ENCODE peak calls at places on chromosomes 13 and 19, in eight cellular contexts. O, I, W, B, N, U, H and V are unnamed samples.

GRCh38 chr19:46840157-46840942 is 10.3 kb downstream of the AP2S1 start:
- DNase-seq in O (no peak), I (peak), W (peak), B (no peak), N (peak), U (no peak), H (peak), V (no peak)

GRCh38 chr19:17095141-17095919 is 19.8 kb downstream of the MYO9B start:
- DNase-seq in O (peak), I (peak), W (no peak), B (no peak), N (peak), U (no peak), H (no peak), V (peak)

GRCh38 chr13:50617134-50617721 is 226.3 kb downstream of the DLEU7 start:
- DNase-seq in O (no peak), I (no peak), W (no peak), B (no peak), N (peak), U (no peak), H (peak), V (no peak)

GRCh38 chr19:28710278-28710677 is 502.7 kb downstream of the UQCRFS1 start:
- DNase-seq in O (no peak), I (no peak), W (no peak), B (no peak), N (peak), U (no peak), H (peak), V (no peak)

GRCh38 chr19:16467581-16467980 is 4.2 kb downstream of the EPS15L1 start:
- DNase-seq in O (peak), I (no peak), W (no peak), B (no peak), N (no peak), U (no peak), H (no peak), V (peak)

GRCh38 chr13:109297628-109298027 is 488.8 kb downstream of the IRS2 start:
- DNase-seq in O (no peak), I (no peak), W (no peak), B (no peak), N (peak), U (no peak), H (no peak), V (no peak)

GRCh38 chr13:98399756-98400155 is 177.2 kb downstream of the STK24 start:
- DNase-seq in O (no peak), I (no peak), W (no peak), B (no peak), N (no peak), U (no peak), H (no peak), V (no peak)

GRCh38 chr13:32468502-32469147 is 40.7 kb upstream of the N4BP2L1 start:
- DNase-seq in O (no peak), I (no peak), W (no peak), B (no peak), N (no peak), U (no peak), H (peak), V (no peak)

GRCh38 chr19:15448778-15449619 is 757 bp downstream of the WIZ start:
- DNase-seq in O (no peak), I (peak), W (peak), B (no peak), N (no peak), U (no peak), H (no peak), V (no peak)

GRCh38 chr19:46967578-46968018 is 52.0 kb upstream of the NPAS1 start:
- DNase-seq in O (peak), I (peak), W (no peak), B (peak), N (no peak), U (no peak), H (peak), V (peak)

GRCh38 chr19:12611361-12611699 is 610 bp downstream of the ZNF791 start:
- DNase-seq in O (peak), I (peak), W (no peak), B (peak), N (peak), U (no peak), H (peak), V (peak)

GRCh38 chr13:45051315-45051714 is 62.0 kb downstream of the GPALPP1 start:
- DNase-seq in O (no peak), I (no peak), W (no peak), B (no peak), N (no peak), U (no peak), H (no peak), V (no peak)

GRCh38 chr19:4909172-4909896 is at the start of gene UHRF1:
- DNase-seq in O (no peak), I (no peak), W (peak), B (no peak), N (no peak), U (no peak), H (no peak), V (no peak)

GRCh38 chr13:36904219-36904618 is 15.8 kb downstream of the SMAD9 start:
- DNase-seq in O (no peak), I (no peak), W (no peak), B (no peak), N (no peak), U (no peak), H (no peak), V (no peak)

GRCh38 chr13:45367358-45367757 is 26.4 kb upstream of the TPT1 start:
- DNase-seq in O (peak), I (peak), W (peak), B (peak), N (peak), U (peak), H (no peak), V (peak)

GRCh38 chr19:42529248-42529764 is 1.0 kb upstream of the CEACAM1 start:
- DNase-seq in O (peak), I (peak), W (peak), B (peak), N (peak), U (peak), H (peak), V (peak)
- TF ChIP-seq CTCF in O (peak), I (peak), W (peak), B (peak), N (peak), U (peak), H (peak), V (peak)

DNA sequence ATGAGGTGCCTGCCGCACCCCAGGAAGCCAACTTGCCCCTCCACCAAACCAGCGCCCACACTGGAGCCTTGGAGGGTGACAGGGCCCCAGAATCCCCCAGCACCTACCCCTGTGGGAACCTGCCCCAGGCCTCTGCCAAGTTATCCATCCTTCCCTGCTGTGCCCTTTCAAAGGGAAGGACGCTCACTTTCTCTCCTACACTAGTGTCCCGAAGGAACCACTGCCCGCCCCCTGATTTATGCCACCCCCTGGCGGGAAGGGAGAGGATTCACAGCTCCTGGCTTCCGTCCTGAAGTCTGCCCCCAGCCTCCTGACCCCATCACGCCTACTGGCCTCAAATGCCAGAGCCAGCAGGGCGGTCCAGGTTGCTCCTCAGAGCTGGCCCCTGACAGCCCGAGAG is 1.4 kb downstream of the EVI5L start:
- DNase-seq in O (no peak), I (no peak), W (peak), B (no peak), N (peak), U (no peak), H (no peak), V (no peak)
- TF ChIP-seq CTCF in O (no peak), I (no peak), W (no peak), B (no peak), N (peak), U (no peak), H (peak), V (no peak)

DNA sequence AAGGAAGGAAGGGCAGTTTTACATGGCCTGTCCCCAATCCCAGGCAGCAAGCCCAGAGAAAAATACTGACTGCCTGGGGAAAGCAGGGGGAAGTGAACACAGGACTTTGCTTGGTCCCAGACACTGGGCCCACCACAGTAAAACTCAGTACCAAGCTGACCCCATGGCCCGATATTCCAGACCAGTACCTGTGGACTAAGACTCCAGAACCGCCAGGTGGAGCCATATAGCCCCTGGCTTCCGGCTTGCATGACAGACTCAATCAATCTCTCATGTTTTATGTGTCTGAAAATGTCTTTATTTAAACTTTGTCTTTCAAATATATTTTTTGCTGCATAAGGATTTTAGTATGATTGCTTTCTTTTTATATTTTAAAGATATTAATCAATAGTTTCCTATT is 767.9 kb upstream of the SLITRK6 start:
- DNase-seq in O (no peak), I (no peak), W (no peak), B (no peak), N (no peak), U (no peak), H (peak), V (no peak)
- TF ChIP-seq CTCF in O (no peak), I (no peak), W (peak), B (no peak), N (peak), U (no peak), H (peak), V (no peak)

GRCh38 chr19:57886046-57886445 is 2.8 kb downstream of the ZNF814 start:
- DNase-seq in O (no peak), I (no peak), W (no peak), B (no peak), N (no peak), U (no peak), H (no peak), V (no peak)

GRCh38 chr19:57887195-57887941 is 1.5 kb downstream of the ZNF814 start:
- DNase-seq in O (no peak), I (no peak), W (no peak), B (no peak), N (peak), U (no peak), H (peak), V (no peak)

GRCh38 chr19:57888107-57888493 is 737 bp downstream of the ZNF814 start:
- DNase-seq in O (no peak), I (no peak), W (peak), B (no peak), N (no peak), U (no peak), H (peak), V (no peak)

GRCh38 chr19:57888494-57889231 is at the start of gene ZNF814:
- DNase-seq in O (peak), I (peak), W (peak), B (peak), N (peak), U (peak), H (peak), V (peak)
- TF ChIP-seq CTCF in O (peak), I (peak), W (peak), B (peak), N (peak), U (peak), H (peak), V (peak)

GRCh38 chr19:32570081-32570785 is 10.8 kb upstream of the PDCD5 start:
- DNase-seq in O (no peak), I (peak), W (peak), B (peak), N (peak), U (no peak), H (peak), V (no peak)
- TF ChIP-seq CTCF in O (peak), I (peak), W (peak), B (peak), N (peak), U (peak), H (peak), V (peak)

GRCh38 chr13:35855531-35856019 is 275.6 kb downstream of the DCLK1 start:
- DNase-seq in O (no peak), I (no peak), W (no peak), B (no peak), N (no peak), U (no peak), H (no peak), V (no peak)
- TF ChIP-seq CTCF in O (no peak), I (no peak), W (no peak), B (no peak), N (no peak), U (no peak), H (no peak), V (no peak)

GRCh38 chr19:18152817-18153554 is at the start of gene PIK3R2:
- DNase-seq in O (peak), I (peak), W (peak), B (peak), N (peak), U (peak), H (peak), V (peak)
- TF ChIP-seq CTCF in O (no peak), I (no peak), W (no peak), B (no peak), N (no peak), U (peak), H (no peak), V (no peak)